ENCODE peak calls at places on chromosomes 5 and 9, in five cellular contexts. U is stimulated activated naive CD4-positive, alpha-beta T cell; R is head of caudate nucleus; X is LHCN-M2; M is activated CD4-positive, CD25-positive, alpha-beta regulatory T cell. D is an unnamed sample.
A peak's percentile ranks its signal among the peaks of the same experiment; 100 is the strongest.

GRCh38 chr5:99441235-99441634 is 512.4 kb upstream of the CHD1 start:
- DNase-seq in M (no peak), U (no peak), X (no peak), R (no peak), D (no peak)

GRCh38 chr5:137619191-137619870 is 116.6 kb downstream of the KLHL3 start:
- DNase-seq in U (no peak), M (no peak), R (peak; percentile 77), X (peak; percentile 75), D (no peak)

GRCh38 chr5:34452170-34452828 is 203.8 kb upstream of the RAI14 start:
- DNase-seq in M (no peak), U (no peak), R (no peak), X (peak; percentile 31), D (no peak)

GRCh38 chr9:6226696-6227095 is 11.1 kb downstream of the IL33 start:
- DNase-seq in M (no peak), U (no peak), R (no peak), X (no peak), D (no peak)

GRCh38 chr9:137968235-137968634 is 90.7 kb downstream of the CACNA1B start:
- DNase-seq in X (no peak), R (no peak), M (no peak), U (no peak), D (no peak)

GRCh38 chr9:127637322-127637847 is 25.3 kb downstream of the STXBP1 start:
- DNase-seq in U (no peak), X (peak; percentile 84), M (no peak), R (no peak), D (no peak)

GRCh38 chr5:1033606-1034420 is 25.2 kb downstream of the NKD2 start:
- DNase-seq in X (no peak), U (no peak), M (no peak), R (no peak), D (no peak)

GRCh38 chr5:170436335-170436734 is 47.2 kb upstream of the KCNMB1 start:
- DNase-seq in U (no peak), R (no peak), X (no peak), M (no peak), D (no peak)

GRCh38 chr5:147410496-147411395 is 99.1 kb downstream of the DPYSL3 start:
- DNase-seq in R (no peak), M (no peak), U (no peak), X (no peak), D (no peak)

GRCh38 chr5:153991168-153991567 is 47.5 kb downstream of the FAM114A2 start:
- DNase-seq in R (no peak), X (no peak), M (no peak), U (no peak), D (no peak)